ENCODE peak calls at places on chromosomes 5 and 9, in five cellular contexts. Q, K, M, B and Z are unnamed samples.

GRCh38 chr9:89410709-89411111 is 87.2 kb downstream of the SEMA4D start:
- DNase-seq in M (no peak), K (no peak), B (no peak), Q (no peak), Z (no peak)

GRCh38 chr9:131728961-131729360 is 10.9 kb downstream of the RAPGEF1 start:
- DNase-seq in Q (no peak), B (no peak), M (no peak), K (no peak), Z (no peak)

GRCh38 chr5:98096155-98096554 is 677.3 kb upstream of the RGMB start:
- DNase-seq in M (no peak), B (no peak), Q (no peak), K (no peak), Z (no peak)

GRCh38 chr5:78964889-78965288 is 20.2 kb downstream of the ARSB start:
- DNase-seq in B (no peak), M (no peak), Q (no peak), K (no peak), Z (peak)

GRCh38 chr9:89999176-89999533 is 394.3 kb downstream of the GADD45G start:
- DNase-seq in K (no peak), M (no peak), Q (peak), B (no peak), Z (no peak)

GRCh38 chr5:2779459-2779858 is 28.0 kb upstream of the IRX2 start:
- DNase-seq in Q (no peak), K (no peak), M (no peak), B (peak), Z (no peak)

GRCh38 chr5:41507501-41507900 is 2.9 kb downstream of the PLCXD3 start:
- DNase-seq in K (no peak), Q (no peak), B (no peak), M (no peak), Z (no peak)

GRCh38 chr5:9716838-9717281 is 86.7 kb upstream of the TAS2R1 start:
- DNase-seq in M (no peak), K (no peak), Q (no peak), B (peak), Z (no peak)

GRCh38 chr5:10330511-10331105 is 22.9 kb upstream of the MARCHF6 start:
- DNase-seq in M (no peak), Q (no peak), K (no peak), B (no peak), Z (no peak)

GRCh38 chr9:35364817-35365585 is 124.9 kb upstream of the RUSC2 start:
- DNase-seq in M (no peak), K (no peak), B (no peak), Q (no peak), Z (no peak)

GRCh38 chr9:125085703-125086477 is 57.4 kb downstream of the SCAI start:
- DNase-seq in B (no peak), M (no peak), Q (no peak), K (no peak), Z (no peak)

GRCh38 chr5:43839218-43839617 is 236.2 kb downstream of the NNT start:
- DNase-seq in K (no peak), Q (no peak), M (no peak), B (no peak), Z (no peak)

GRCh38 chr5:152290181-152290580 is 114.9 kb downstream of the NMUR2 start:
- DNase-seq in M (no peak), Q (no peak), K (no peak), B (peak), Z (no peak)

GRCh38 chr5:56861893-56862485 is 46.6 kb downstream of the MAP3K1 start:
- DNase-seq in M (no peak), K (no peak), Q (no peak), B (no peak), Z (no peak)

GRCh38 chr5:172561151-172561550 is 79.9 kb upstream of the NEURL1B start:
- DNase-seq in Q (no peak), M (no peak), K (no peak), B (no peak), Z (no peak)

GRCh38 chr5:146802945-146803522 is 75.5 kb downstream of the PPP2R2B start:
- DNase-seq in K (no peak), Q (no peak), M (no peak), B (no peak), Z (no peak)

GRCh38 chr5:176365663-176366574 is 632 bp downstream of the ARL10 start:
- DNase-seq in Q (no peak), K (no peak), M (peak), B (no peak), Z (peak)

GRCh38 chr5:7425830-7426229 is 29.9 kb downstream of the ADCY2 start:
- DNase-seq in Q (no peak), M (no peak), K (no peak), B (peak), Z (no peak)

GRCh38 chr9:121398374-121398773 is 28.3 kb upstream of the STOM start:
- DNase-seq in K (no peak), M (no peak), B (no peak), Q (no peak), Z (no peak)

DNA sequence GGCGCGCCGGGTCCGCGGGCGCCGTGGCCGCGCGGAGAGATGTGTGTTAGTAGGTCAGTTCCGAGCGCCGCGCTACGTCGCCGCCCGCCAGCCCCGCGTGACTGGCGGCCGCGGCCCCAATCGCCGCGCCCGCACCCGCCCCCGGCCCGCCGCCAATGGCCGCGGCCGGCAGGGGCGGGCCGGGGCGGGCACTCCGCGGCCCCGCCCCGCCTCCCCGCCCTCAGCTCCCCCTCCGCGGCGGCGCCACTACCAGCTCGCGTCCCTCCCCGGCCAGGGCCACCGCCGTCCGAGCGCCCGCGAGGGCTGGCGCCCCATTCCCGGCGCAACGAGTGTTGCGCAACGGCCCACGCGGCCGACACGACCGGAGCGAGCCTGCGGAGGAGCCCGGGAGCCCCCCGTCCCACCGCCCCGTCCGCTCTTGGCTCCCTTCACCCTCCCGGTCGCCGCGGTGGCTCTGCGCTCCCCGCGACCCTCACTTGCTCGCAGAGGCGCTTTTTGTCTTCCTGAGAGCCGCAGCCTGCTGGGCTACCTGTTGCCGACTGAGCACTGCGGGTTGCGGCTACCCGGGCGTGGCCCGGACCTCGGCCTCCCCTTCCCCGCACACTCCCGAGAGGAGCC is at the start of gene NFIL3:
- DNase-seq in K (peak), M (peak), B (no peak), Q (peak), Z (peak)
- TF ChIP-seq POLR2A in K (peak), M (peak), B (peak), Q (no peak), Z (no peak)

GRCh38 chr9:128457207-128457606 is 1.4 kb downstream of the ODF2 start:
- DNase-seq in M (no peak), K (no peak), Q (no peak), B (no peak), Z (no peak)

GRCh38 chr9:128456613-128457061 is 831 bp downstream of the ODF2 start:
- DNase-seq in K (peak), M (peak), B (no peak), Q (peak), Z (peak)

GRCh38 chr9:128454991-128455390 is 815 bp upstream of the ODF2 start:
- DNase-seq in K (no peak), Q (no peak), B (no peak), M (no peak), Z (no peak)

GRCh38 chr9:128459011-128459410 is 3.2 kb downstream of the ODF2 start:
- DNase-seq in Q (no peak), B (no peak), K (no peak), M (no peak), Z (no peak)

GRCh38 chr9:128455849-128456612 is at the start of gene ODF2:
- DNase-seq in Q (peak), M (peak), B (peak), K (peak), Z (peak)
- TF ChIP-seq POLR2A in Q (no peak), M (peak), B (no peak), K (peak), Z (peak)

DNA sequence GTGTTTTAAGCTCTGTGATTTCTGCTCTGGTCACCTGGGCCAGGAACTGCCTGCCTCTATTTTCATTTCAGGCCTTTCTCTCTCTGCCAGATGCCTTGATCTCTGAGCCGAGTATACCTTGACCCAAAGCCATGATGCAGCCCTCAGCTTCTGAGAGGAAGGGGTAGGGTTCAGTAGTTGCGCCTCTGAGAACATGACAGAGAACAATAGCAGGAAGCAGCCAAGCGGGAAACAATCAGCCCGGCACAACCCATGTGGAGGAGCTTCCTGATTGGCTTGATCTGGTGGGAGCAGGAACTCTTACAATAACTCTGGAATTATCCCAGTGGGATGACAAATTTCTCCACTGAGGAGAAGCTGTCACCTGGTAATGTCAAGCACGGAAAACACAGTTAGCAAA is 127.4 kb downstream of the PALM2AKAP2 start:
- DNase-seq in K (no peak), Q (no peak), B (no peak), M (no peak), Z (no peak)
- TF ChIP-seq POLR2A in K (no peak), Q (no peak), B (no peak), M (no peak), Z (no peak)

DNA sequence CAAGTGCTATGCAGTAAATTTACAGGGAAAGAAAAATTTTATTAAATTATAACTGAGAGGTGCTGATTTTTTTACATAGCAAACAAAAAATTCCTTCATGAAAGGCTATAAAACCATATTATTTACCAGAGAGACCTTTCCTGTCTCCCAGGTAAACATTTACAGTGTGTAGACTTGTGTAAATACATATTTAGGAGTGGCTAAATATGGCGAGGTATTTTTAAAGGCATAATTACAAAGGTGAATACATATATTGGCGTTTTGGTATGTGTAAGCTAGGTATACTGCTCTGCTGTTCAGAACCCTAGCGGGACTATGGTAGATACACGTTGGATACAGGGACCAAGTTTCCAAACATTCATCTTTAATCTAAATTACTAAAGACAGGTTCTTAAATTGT is 170.6 kb upstream of the MEF2C start:
- DNase-seq in B (no peak), K (no peak), M (no peak), Q (no peak), Z (no peak)
- TF ChIP-seq POLR2A in B (no peak), K (no peak), M (no peak), Q (no peak), Z (no peak)

DNA sequence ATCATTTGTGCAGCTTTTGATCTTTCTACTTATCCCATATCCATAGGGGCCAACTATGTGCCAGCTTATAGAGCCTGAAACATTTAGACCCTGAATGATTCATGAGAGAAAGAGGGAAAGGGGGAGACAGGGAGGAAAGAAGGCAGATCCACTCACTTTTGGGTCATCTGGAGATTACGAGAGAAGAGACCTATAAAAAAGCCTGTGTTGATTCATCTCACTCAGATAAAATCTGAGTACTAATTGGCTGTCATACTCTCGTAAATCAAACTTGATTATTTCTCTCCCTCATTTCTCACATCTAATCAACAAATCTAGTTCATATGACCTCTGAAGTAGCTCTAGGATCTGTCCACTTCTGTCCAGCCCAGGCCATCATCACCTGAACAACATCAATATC is 137.1 kb downstream of the ARL15 start:
- DNase-seq in M (no peak), Q (no peak), B (no peak), K (no peak), Z (no peak)
- TF ChIP-seq POLR2A in M (no peak), Q (no peak), B (no peak), K (no peak), Z (no peak)